ENCODE peak calls at places on chromosomes 7 and 10, in five cellular contexts. K, F, T, B and R are unnamed samples.

GRCh38 chr10:94194256-94194655 is 168.5 kb downstream of the NOC3L start:
- DNase-seq in K (no peak), B (peak), F (no peak), T (no peak), R (no peak)

GRCh38 chr7:40763319-40764287 is 628.8 kb downstream of the SUGCT start:
- DNase-seq in B (peak), F (no peak), K (no peak), T (no peak), R (no peak)

GRCh38 chr7:13856012-13856411 is 133.5 kb downstream of the ETV1 start:
- DNase-seq in K (no peak), F (no peak), T (no peak), B (no peak), R (no peak)

GRCh38 chr7:130152270-130153141 is 52.7 kb downstream of the TMEM209 start:
- DNase-seq in K (no peak), F (no peak), B (no peak), T (no peak), R (peak)

GRCh38 chr7:74029094-74029785 is 1.3 kb downstream of the ELN start:
- DNase-seq in K (no peak), B (no peak), F (no peak), T (no peak), R (no peak)

GRCh38 chr10:107498983-107499382 is 334.5 kb upstream of the SORCS1 start:
- DNase-seq in K (no peak), B (no peak), F (no peak), T (no peak), R (no peak)

GRCh38 chr7:136403591-136403990 is 426.4 kb upstream of the MTPN start:
- DNase-seq in B (no peak), T (no peak), F (no peak), K (no peak), R (no peak)

GRCh38 chr10:62166331-62167154 is 102.1 kb downstream of the RTKN2 start:
- DNase-seq in B (no peak), F (no peak), K (no peak), T (peak), R (peak)

GRCh38 chr7:69419928-69420327 is 178.3 kb upstream of the AUTS2 start:
- DNase-seq in B (no peak), F (peak), K (no peak), T (no peak), R (no peak)

GRCh38 chr10:103986360-103986759 is 19.4 kb downstream of the SLK start:
- DNase-seq in B (no peak), K (no peak), T (no peak), F (no peak), R (no peak)

GRCh38 chr10:12720217-12720981 is 281.1 kb downstream of the CCDC3 start:
- DNase-seq in K (peak), B (peak), F (peak), T (no peak), R (no peak)

GRCh38 chr10:56928717-56929116 is 567.7 kb upstream of the ZWINT start:
- DNase-seq in K (no peak), F (no peak), B (no peak), T (no peak), R (no peak)

GRCh38 chr7:66687186-66687585 is 53.3 kb upstream of the RABGEF1 start:
- DNase-seq in K (no peak), T (no peak), F (no peak), B (no peak), R (no peak)

GRCh38 chr7:54179321-54180029 is 362.7 kb upstream of the VSTM2A start:
- DNase-seq in K (no peak), B (peak), F (no peak), T (no peak), R (no peak)

GRCh38 chr10:13390604-13391522 is 42.8 kb upstream of the SEPHS1 start:
- DNase-seq in B (no peak), T (no peak), F (peak), K (no peak), R (no peak)

GRCh38 chr7:39145283-39145682 is 167.6 kb downstream of the POU6F2 start:
- DNase-seq in T (no peak), B (no peak), K (no peak), F (no peak), R (no peak)

GRCh38 chr10:17453377-17454091 is 861 bp downstream of the ST8SIA6 start:
- DNase-seq in K (peak), B (peak), F (no peak), T (peak), R (peak)

GRCh38 chr10:78349165-78349516 is 315.5 kb downstream of the RPS24 start:
- DNase-seq in F (no peak), T (no peak), B (no peak), K (no peak), R (no peak)

GRCh38 chr7:119861385-119861784 is 411.6 kb upstream of the KCND2 start:
- DNase-seq in B (no peak), K (no peak), T (no peak), F (no peak), R (no peak)

GRCh38 chr7:140670343-140670935 is 2.3 kb upstream of the ADCK2 start:
- DNase-seq in T (no peak), F (no peak), K (no peak), B (no peak), R (no peak)

GRCh38 chr7:134741901-134742635 is 37.4 kb upstream of the CALD1 start:
- DNase-seq in F (no peak), K (no peak), B (peak), T (no peak), R (no peak)

GRCh38 chr7:2894118-2894940 is 50.2 kb upstream of the GNA12 start:
- DNase-seq in F (no peak), B (no peak), K (no peak), T (peak), R (peak)

GRCh38 chr10:78706986-78707500 is 361.7 kb upstream of the ZMIZ1 start:
- DNase-seq in F (no peak), K (no peak), T (no peak), B (no peak), R (no peak)

GRCh38 chr7:28626191-28626590 is 213.9 kb downstream of the CREB5 start:
- DNase-seq in T (no peak), K (no peak), B (peak), F (no peak), R (no peak)

GRCh38 chr10:72694476-72695369 is 2.8 kb downstream of the MCU start:
- DNase-seq in T (peak), K (peak), F (no peak), B (peak), R (no peak)

GRCh38 chr7:20152057-20152456 is 65.1 kb downstream of the MACC1 start:
- DNase-seq in T (no peak), F (no peak), K (no peak), B (no peak), R (no peak)

GRCh38 chr7:144452064-144452463 is 48.6 kb upstream of the NOBOX start:
- DNase-seq in B (peak), F (no peak), T (no peak), K (peak), R (no peak)

GRCh38 chr7:144454256-144455039 is 51.0 kb upstream of the NOBOX start:
- DNase-seq in F (no peak), T (no peak), K (no peak), B (peak), R (no peak)

GRCh38 chr7:144459635-144460034 is 56.1 kb upstream of the NOBOX start:
- DNase-seq in F (no peak), K (no peak), T (no peak), B (no peak), R (no peak)

DNA sequence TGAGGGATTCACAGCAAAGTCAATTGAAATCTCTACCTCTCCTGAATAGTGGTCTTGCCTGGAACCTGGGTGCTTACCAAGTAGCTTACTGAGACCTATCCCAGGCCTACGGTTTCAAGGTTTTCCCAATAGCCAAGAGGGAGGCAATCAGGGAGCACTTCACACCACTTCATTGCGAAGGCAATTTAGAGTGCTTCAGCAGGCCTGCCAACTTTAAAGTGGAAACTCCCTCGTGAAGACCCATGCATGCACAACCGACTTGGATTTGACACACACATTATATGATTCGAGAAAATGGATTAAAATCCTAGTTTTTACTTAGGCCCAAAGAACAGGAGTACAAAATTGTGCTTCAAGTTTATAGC is 51.5 kb upstream of the NOBOX start:
- DNase-seq in K (no peak), F (no peak), B (no peak), T (no peak), R (no peak)
- TF ChIP-seq CTCF in K (no peak), F (no peak), B (no peak), T (no peak), R (no peak)

GRCh38 chr7:68291710-68292109 is 1295.1 kb downstream of the TYW1 start:
- DNase-seq in B (no peak), K (no peak), T (no peak), F (no peak), R (no peak)

DNA sequence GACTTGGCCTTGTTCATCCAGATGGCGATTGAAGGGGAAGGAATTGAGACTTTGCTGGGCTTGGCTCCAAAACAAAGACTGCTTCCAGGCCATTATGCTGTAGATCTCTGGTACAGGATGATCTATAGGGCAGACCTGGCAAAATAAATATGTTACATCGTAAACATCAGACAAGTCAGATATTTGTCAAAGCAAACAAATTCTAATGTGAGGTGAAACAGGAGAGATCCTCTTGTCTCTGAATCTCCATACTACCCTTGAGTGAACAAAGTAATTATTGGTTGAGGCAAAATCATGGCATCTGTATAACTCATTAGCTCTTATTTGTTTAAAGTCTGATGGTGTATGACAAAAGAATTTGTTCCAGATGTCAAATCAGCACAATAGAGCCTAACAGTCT is 1291.5 kb downstream of the TYW1 start:
- DNase-seq in K (no peak), F (no peak), T (no peak), B (no peak), R (no peak)
- TF ChIP-seq CTCF in K (no peak), F (no peak), T (no peak), B (no peak), R (no peak)

GRCh38 chr10:95391570-95392249 is 100.9 kb upstream of the PDLIM1 start:
- DNase-seq in T (no peak), K (no peak), B (peak), F (no peak), R (no peak)
- TF ChIP-seq CTCF in T (no peak), K (no peak), B (peak), F (no peak), R (no peak)

GRCh38 chr7:44104880-44105771 is 981 bp downstream of the AEBP1 start:
- DNase-seq in F (no peak), K (no peak), B (peak), T (no peak), R (peak)
- TF ChIP-seq CTCF in F (no peak), K (no peak), B (no peak), T (no peak), R (no peak)

DNA sequence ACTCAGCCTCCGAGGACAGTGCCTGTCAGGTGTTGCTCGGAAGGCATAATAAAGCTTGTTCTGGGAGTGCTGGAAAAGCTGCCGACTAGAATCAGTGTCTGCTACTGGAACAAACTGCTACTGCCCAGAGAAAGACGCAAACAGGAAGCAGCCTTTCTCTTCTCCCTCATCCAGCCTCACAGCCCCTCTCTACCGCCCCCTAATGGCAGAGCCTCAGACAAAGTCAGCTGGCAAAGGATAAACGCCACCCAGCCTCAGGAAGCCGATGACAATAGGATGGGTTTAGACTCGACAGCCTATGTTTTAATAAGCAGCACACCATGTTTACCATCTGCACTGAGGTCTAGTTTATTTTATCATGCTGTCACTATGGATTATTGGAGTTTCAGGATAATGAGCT is 169.5 kb upstream of the LYZL1 start:
- DNase-seq in F (peak), K (no peak), B (no peak), T (no peak), R (no peak)
- TF ChIP-seq CTCF in F (no peak), K (peak), B (no peak), T (no peak), R (peak)

DNA sequence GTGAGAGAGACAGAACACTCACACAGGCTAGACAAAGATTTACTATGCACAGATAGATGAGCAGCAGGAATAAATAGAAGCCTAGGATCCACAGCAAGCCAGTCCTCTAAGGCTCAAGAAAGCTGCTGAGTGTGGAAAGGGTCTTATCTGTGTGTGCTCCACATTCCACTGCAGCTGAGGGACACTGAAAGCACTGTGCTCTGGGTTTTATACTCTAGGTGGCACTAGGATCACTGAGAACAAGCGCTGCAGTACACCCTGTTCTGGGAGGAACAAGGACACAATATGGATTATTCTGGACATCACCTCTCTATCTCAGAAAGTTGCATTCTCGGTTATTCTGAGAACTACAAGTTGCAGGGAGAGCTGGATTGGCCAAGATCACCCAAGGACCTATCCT is 4.9 kb upstream of the KLHL7 start:
- DNase-seq in F (no peak), B (no peak), K (no peak), T (no peak), R (no peak)
- TF ChIP-seq CTCF in F (no peak), B (peak), K (no peak), T (no peak), R (no peak)

DNA sequence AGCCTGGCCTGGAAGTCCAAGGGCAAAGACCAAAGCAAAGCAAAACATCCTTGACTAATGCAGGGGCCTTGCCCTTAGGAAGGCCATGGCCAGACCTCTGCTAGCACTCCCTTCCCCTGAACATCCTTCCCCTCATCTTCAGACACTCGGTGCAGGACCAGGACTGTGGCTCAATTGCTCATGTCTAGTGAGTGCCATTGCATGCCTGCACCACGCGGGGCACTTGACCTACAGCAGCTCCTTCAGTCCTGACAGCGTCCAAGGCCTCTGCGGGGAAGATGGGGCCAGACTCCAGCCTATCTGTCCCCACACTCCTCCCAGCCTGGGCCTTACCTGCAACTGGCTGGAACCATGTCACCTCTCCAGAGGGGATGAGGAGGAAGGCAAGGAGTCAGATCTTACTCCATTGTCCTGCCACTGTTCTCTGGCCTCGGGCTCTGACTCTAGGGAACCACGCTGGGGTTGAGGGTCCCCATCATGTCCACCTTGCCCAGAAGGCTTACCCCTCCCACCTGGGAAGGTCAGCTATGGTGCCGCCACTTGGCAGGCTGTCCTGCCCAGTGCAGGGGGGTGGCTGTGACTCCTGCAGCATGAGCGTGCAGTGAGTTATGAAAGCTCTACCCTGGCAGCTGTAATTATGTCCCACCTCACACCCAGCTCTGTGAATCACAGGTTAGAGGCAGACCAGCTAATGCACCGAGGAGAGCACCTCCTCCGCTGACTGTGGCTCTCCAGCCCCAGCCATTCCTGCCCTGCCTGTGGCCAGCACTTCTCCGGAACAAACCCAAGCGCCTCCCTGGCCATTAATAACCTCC is 16.1 kb downstream of the DRGX start:
- DNase-seq in B (peak), T (peak), K (no peak), F (no peak), R (no peak)
- TF ChIP-seq CTCF in B (peak), T (no peak), K (no peak), F (no peak), R (no peak)

GRCh38 chr10:131332821-131333220 is 21.3 kb upstream of the TCERG1L start:
- DNase-seq in F (no peak), T (no peak), B (no peak), K (no peak), R (no peak)
- TF ChIP-seq CTCF in F (no peak), T (no peak), B (no peak), K (no peak), R (no peak)

DNA sequence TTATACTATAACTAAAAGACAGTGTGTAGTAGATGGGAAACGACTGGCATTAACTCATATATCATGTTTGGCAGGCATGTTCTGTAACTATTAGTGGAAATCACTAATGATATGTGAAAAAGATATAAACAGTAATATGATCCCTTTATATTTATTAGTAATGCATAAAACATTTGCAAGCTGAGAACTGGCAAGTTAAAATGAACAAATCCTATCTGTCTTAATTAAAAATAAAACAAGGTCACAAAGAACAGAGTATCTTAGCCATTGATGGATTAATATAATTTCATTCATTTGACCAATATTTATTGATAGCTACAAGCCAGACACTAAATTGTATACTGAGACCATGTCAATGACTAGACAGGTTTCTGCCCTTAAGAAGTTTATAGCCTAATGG is 154.5 kb downstream of the CRPPA start:
- DNase-seq in K (no peak), F (no peak), T (no peak), B (no peak), R (no peak)
- TF ChIP-seq CTCF in K (no peak), F (no peak), T (no peak), B (no peak), R (no peak)

DNA sequence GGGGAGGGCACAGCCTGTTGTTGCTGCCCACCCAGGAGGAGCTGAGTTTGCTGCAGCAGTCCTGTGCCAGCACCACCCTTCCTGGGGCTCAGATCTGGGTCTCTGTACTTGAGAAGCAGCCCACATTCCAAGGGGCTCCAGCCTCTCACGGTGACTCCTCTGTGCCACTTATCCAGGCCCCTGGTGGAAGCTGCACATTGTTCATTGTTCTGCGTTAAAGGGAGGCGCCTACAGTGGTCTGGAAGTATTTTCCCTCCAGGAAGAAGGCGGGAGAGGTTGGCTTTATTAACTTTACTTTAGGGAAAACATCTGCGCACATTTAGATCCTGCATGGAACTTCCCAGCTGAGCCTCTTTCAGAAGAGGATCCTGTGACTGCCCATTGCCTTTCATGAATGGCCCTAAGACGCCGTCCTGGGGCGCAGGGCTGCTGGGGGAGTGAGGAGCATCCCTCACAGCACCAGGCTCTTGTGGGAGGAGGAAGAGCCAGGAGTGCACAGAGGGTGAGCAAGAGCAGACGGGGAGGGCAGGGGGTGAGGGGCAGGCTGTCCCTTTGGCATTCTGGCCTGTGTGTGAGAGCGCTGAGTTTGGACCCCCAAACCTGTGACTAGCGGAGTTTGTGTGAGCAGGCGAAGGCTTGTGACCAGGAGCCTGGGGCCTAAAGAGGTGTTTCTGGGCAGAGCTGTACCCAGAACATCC is 98.6 kb upstream of the BTBD16 start:
- DNase-seq in F (no peak), B (no peak), K (no peak), T (no peak), R (no peak)
- TF ChIP-seq CTCF in F (no peak), B (no peak), K (no peak), T (no peak), R (no peak)